ENCODE peak calls at places on chromosomes 2 and 18, in ten cellular contexts. One of them, this sample, is unnamed.

GRCh38 chr2:118123561-118124232 is 35.4 kb downstream of the INSIG2 start:
- DNase-seq in GM04504: peak; percentile 99
- DNase-seq in head of caudate nucleus: no peak
- DNase-seq in anterior cingulate cortex: no peak
- DNase-seq in GM06990: no peak
- DNase-seq in T-helper 22 cell: no peak
- DNase-seq in NCI-H510A treated with DMSO at 0.1 percent for 48 hours: no peak
- DNase-seq in iris pigment epithelial cell: peak; percentile 61
- DNase-seq in BJ: peak; percentile 99
- DNase-seq in H54: peak; percentile 39
- DNase-seq in this sample: no peak

GRCh38 chr2:168901013-168901412 is at the start of gene G6PC2:
- DNase-seq in GM04504: no peak
- DNase-seq in head of caudate nucleus: peak; percentile 52
- DNase-seq in anterior cingulate cortex: no peak
- DNase-seq in GM06990: no peak
- DNase-seq in T-helper 22 cell: no peak
- DNase-seq in NCI-H510A treated with DMSO at 0.1 percent for 48 hours: no peak
- DNase-seq in iris pigment epithelial cell: no peak
- DNase-seq in BJ: no peak
- DNase-seq in H54: no peak
- DNase-seq in this sample: no peak

GRCh38 chr2:239903803-239904202 is 121.3 kb downstream of the NDUFA10 start:
- DNase-seq in GM04504: no peak
- DNase-seq in head of caudate nucleus: peak; percentile 20
- DNase-seq in anterior cingulate cortex: no peak
- DNase-seq in GM06990: no peak
- DNase-seq in T-helper 22 cell: no peak
- DNase-seq in NCI-H510A treated with DMSO at 0.1 percent for 48 hours: no peak
- DNase-seq in iris pigment epithelial cell: no peak
- DNase-seq in BJ: no peak
- DNase-seq in H54: no peak
- DNase-seq in this sample: no peak

GRCh38 chr2:236874866-236875481 is 210.7 kb upstream of the COPS8 start:
- DNase-seq in GM04504: no peak
- DNase-seq in head of caudate nucleus: peak; percentile 26
- DNase-seq in anterior cingulate cortex: no peak
- DNase-seq in GM06990: no peak
- DNase-seq in T-helper 22 cell: no peak
- DNase-seq in NCI-H510A treated with DMSO at 0.1 percent for 48 hours: no peak
- DNase-seq in iris pigment epithelial cell: no peak
- DNase-seq in BJ: no peak
- DNase-seq in H54: no peak
- DNase-seq in this sample: no peak

GRCh38 chr2:237456200-237456731 is 30.8 kb upstream of the MLPH start:
- DNase-seq in GM04504: peak; percentile 44
- DNase-seq in head of caudate nucleus: no peak
- DNase-seq in anterior cingulate cortex: no peak
- DNase-seq in GM06990: no peak
- DNase-seq in T-helper 22 cell: no peak
- DNase-seq in NCI-H510A treated with DMSO at 0.1 percent for 48 hours: no peak
- DNase-seq in iris pigment epithelial cell: peak; percentile 77
- DNase-seq in BJ: no peak
- DNase-seq in H54: peak; percentile 61
- DNase-seq in this sample: peak; percentile 94

GRCh38 chr18:13544953-13545352 is 181.4 kb downstream of the FAM210A start:
- DNase-seq in GM04504: no peak
- DNase-seq in head of caudate nucleus: no peak
- DNase-seq in anterior cingulate cortex: no peak
- DNase-seq in GM06990: no peak
- DNase-seq in T-helper 22 cell: no peak
- DNase-seq in NCI-H510A treated with DMSO at 0.1 percent for 48 hours: no peak
- DNase-seq in iris pigment epithelial cell: no peak
- DNase-seq in BJ: no peak
- DNase-seq in H54: no peak
- DNase-seq in this sample: no peak

GRCh38 chr2:170404846-170405245 is 226.9 kb downstream of the MYO3B start:
- DNase-seq in GM04504: no peak
- DNase-seq in head of caudate nucleus: no peak
- DNase-seq in anterior cingulate cortex: no peak
- DNase-seq in GM06990: no peak
- DNase-seq in T-helper 22 cell: no peak
- DNase-seq in NCI-H510A treated with DMSO at 0.1 percent for 48 hours: no peak
- DNase-seq in iris pigment epithelial cell: no peak
- DNase-seq in BJ: no peak
- DNase-seq in H54: no peak
- DNase-seq in this sample: no peak

GRCh38 chr2:237558918-237559645 is 7.3 kb upstream of the PRLH start:
- DNase-seq in GM04504: peak; percentile 37
- DNase-seq in head of caudate nucleus: no peak
- DNase-seq in anterior cingulate cortex: no peak
- DNase-seq in GM06990: no peak
- DNase-seq in T-helper 22 cell: no peak
- DNase-seq in NCI-H510A treated with DMSO at 0.1 percent for 48 hours: peak; percentile 92
- DNase-seq in iris pigment epithelial cell: peak; percentile 57
- DNase-seq in BJ: peak; percentile 74
- DNase-seq in H54: no peak
- DNase-seq in this sample: peak; percentile 65

GRCh38 chr2:29332540-29332939 is 217.3 kb downstream of the CLIP4 start:
- DNase-seq in GM04504: no peak
- DNase-seq in head of caudate nucleus: no peak
- DNase-seq in anterior cingulate cortex: no peak
- DNase-seq in GM06990: no peak
- DNase-seq in T-helper 22 cell: no peak
- DNase-seq in NCI-H510A treated with DMSO at 0.1 percent for 48 hours: no peak
- DNase-seq in iris pigment epithelial cell: no peak
- DNase-seq in BJ: no peak
- DNase-seq in H54: no peak
- DNase-seq in this sample: no peak

GRCh38 chr2:109712746-109713145 is 81.4 kb upstream of the RGPD5 start:
- DNase-seq in GM04504: no peak
- DNase-seq in head of caudate nucleus: no peak
- DNase-seq in anterior cingulate cortex: no peak
- DNase-seq in GM06990: no peak
- DNase-seq in T-helper 22 cell: no peak
- DNase-seq in NCI-H510A treated with DMSO at 0.1 percent for 48 hours: no peak
- DNase-seq in iris pigment epithelial cell: no peak
- DNase-seq in BJ: no peak
- DNase-seq in H54: no peak
- DNase-seq in this sample: no peak

GRCh38 chr2:28683100-28683706 is 68.4 kb upstream of the PPP1CB start:
- DNase-seq in GM04504: peak; percentile 56
- DNase-seq in head of caudate nucleus: peak; percentile 73
- DNase-seq in anterior cingulate cortex: no peak
- DNase-seq in GM06990: no peak
- DNase-seq in T-helper 22 cell: no peak
- DNase-seq in NCI-H510A treated with DMSO at 0.1 percent for 48 hours: peak; percentile 86
- DNase-seq in iris pigment epithelial cell: peak; percentile 92
- DNase-seq in BJ: no peak
- DNase-seq in H54: peak; percentile 61
- DNase-seq in this sample: peak; percentile 82

GRCh38 chr2:241924069-241924908 is 54.8 kb downstream of the RTP5 start:
- DNase-seq in GM04504: no peak
- DNase-seq in head of caudate nucleus: no peak
- DNase-seq in anterior cingulate cortex: no peak
- DNase-seq in GM06990: no peak
- DNase-seq in T-helper 22 cell: no peak
- DNase-seq in NCI-H510A treated with DMSO at 0.1 percent for 48 hours: no peak
- DNase-seq in iris pigment epithelial cell: no peak
- DNase-seq in BJ: no peak
- DNase-seq in H54: no peak
- DNase-seq in this sample: no peak

GRCh38 chr2:109558076-109558882 is 55.5 kb downstream of the SEPTIN10 start:
- DNase-seq in GM04504: peak; percentile 54
- DNase-seq in head of caudate nucleus: no peak
- DNase-seq in anterior cingulate cortex: no peak
- DNase-seq in GM06990: no peak
- DNase-seq in T-helper 22 cell: no peak
- DNase-seq in NCI-H510A treated with DMSO at 0.1 percent for 48 hours: peak; percentile 42
- DNase-seq in iris pigment epithelial cell: peak; percentile 89
- DNase-seq in BJ: peak; percentile 74
- DNase-seq in H54: peak; percentile 42
- DNase-seq in this sample: no peak

GRCh38 chr2:206211657-206212255 is 52.1 kb downstream of the EEF1B2 start:
- DNase-seq in GM04504: peak; percentile 41
- DNase-seq in head of caudate nucleus: no peak
- DNase-seq in anterior cingulate cortex: no peak
- DNase-seq in GM06990: no peak
- DNase-seq in T-helper 22 cell: no peak
- DNase-seq in NCI-H510A treated with DMSO at 0.1 percent for 48 hours: no peak
- DNase-seq in iris pigment epithelial cell: peak; percentile 27
- DNase-seq in BJ: no peak
- DNase-seq in H54: no peak
- DNase-seq in this sample: no peak

This sample was measured in NCI-H2029.